ENCODE peak calls at places on chromosome 6, in five cellular contexts. V is ovary; Z is CD8-positive, alpha-beta T cell; Y is cardiac muscle cell; I is bronchial epithelial cell. S is an unnamed sample.

GRCh38 chr6:38033442-38033982 is 214.0 kb downstream of the ZFAND3 start:
- DNase-seq in V (no peak), Z (no peak), Y (no peak), I (no peak), S (no peak)

GRCh38 chr6:97049254-97050004 is 124.9 kb downstream of the KLHL32 start:
- DNase-seq in V (no peak), Z (no peak), Y (no peak), I (peak), S (no peak)

GRCh38 chr6:45626087-45626891 is 248.6 kb upstream of the SUPT3H start:
- DNase-seq in V (no peak), Z (no peak), Y (no peak), I (peak), S (no peak)

GRCh38 chr6:26474439-26474881 is 16.7 kb downstream of the BTN2A1 start:
- DNase-seq in V (no peak), Z (peak), Y (no peak), I (no peak), S (no peak)

GRCh38 chr6:160992323-160993314 is 1.1 kb downstream of the MAP3K4 start:
- DNase-seq in V (no peak), Z (peak), Y (peak), I (peak), S (no peak)

GRCh38 chr6:87183687-87184086 is 28.3 kb downstream of the ZNF292 start:
- DNase-seq in V (no peak), Z (no peak), Y (no peak), I (peak), S (no peak)

GRCh38 chr6:27786048-27786447 is 126.1 kb downstream of the OR2B2 start:
- DNase-seq in V (no peak), Z (no peak), Y (no peak), I (no peak), S (no peak)

GRCh38 chr6:16286151-16286522 is 47.8 kb downstream of the GMPR start:
- DNase-seq in V (no peak), Z (peak), Y (peak), I (no peak), S (no peak)

GRCh38 chr6:53544500-53545308 is at the start of gene GCLC:
- DNase-seq in V (peak), Z (peak), Y (peak), I (peak), S (peak)

GRCh38 chr6:3358413-3359090 is 98.3 kb downstream of the SLC22A23 start:
- DNase-seq in V (no peak), Z (no peak), Y (no peak), I (no peak), S (no peak)

GRCh38 chr6:799769-800168 is 106.8 kb upstream of the EXOC2 start:
- DNase-seq in V (no peak), Z (no peak), Y (no peak), I (no peak), S (no peak)

GRCh38 chr6:166143011-166143410 is 24.6 kb downstream of the TBXT start:
- DNase-seq in V (no peak), Z (no peak), Y (no peak), I (no peak), S (no peak)

GRCh38 chr6:120965814-120966213 is 368.5 kb downstream of the TBC1D32 start:
- DNase-seq in V (no peak), Z (no peak), Y (no peak), I (peak), S (no peak)

GRCh38 chr6:67361264-67361663 is 1273.8 kb upstream of the ADGRB3 start:
- DNase-seq in V (no peak), Z (no peak), Y (no peak), I (no peak), S (no peak)

GRCh38 chr6:34852406-34853085 is 35.3 kb downstream of the TAF11 start:
- DNase-seq in V (no peak), Z (no peak), Y (no peak), I (no peak), S (no peak)

GRCh38 chr6:15444081-15444731 is 198.3 kb downstream of the JARID2 start:
- DNase-seq in V (peak), Z (no peak), Y (no peak), I (no peak), S (no peak)

GRCh38 chr6:120211955-120212792 is 862.6 kb upstream of the MAN1A1 start:
- DNase-seq in V (no peak), Z (no peak), Y (no peak), I (peak), S (no peak)

GRCh38 chr6:33672808-33673207 is 38.7 kb downstream of the UQCC2 start:
- DNase-seq in V (peak), Z (no peak), Y (no peak), I (peak), S (no peak)

DNA sequence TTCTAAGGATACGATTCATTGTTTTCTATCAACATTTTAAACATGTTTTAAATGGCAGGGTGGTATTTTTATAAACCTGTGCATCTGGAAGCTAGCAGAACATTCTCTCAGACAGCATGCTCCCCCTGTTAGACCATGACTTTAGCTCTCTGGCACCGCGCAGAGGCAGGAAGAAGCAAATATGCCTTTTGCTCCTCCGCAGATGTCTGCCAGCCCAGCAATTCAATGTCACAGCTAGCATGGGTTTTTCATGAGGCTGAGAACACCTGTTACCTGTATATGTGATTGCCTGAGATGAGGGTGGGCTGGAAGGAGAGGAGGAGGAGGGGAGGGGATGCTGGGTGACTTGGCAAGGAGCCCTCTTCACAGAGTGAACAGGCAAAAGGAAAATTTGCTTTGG is 6.7 kb downstream of the MTCH1 start:
- DNase-seq in V (peak), Z (peak), Y (peak), I (peak), S (no peak)
- TF ChIP-seq CTCF in V (peak), Z (peak), Y (peak), I (peak), S (no peak)

GRCh38 chr6:2103644-2104523 is 141.5 kb downstream of the GMDS start:
- DNase-seq in V (no peak), Z (no peak), Y (peak), I (peak), S (no peak)

GRCh38 chr6:2102966-2103365 is 142.4 kb downstream of the GMDS start:
- DNase-seq in V (no peak), Z (no peak), Y (no peak), I (no peak), S (no peak)

GRCh38 chr6:2102316-2102883 is 143.0 kb downstream of the GMDS start:
- DNase-seq in V (no peak), Z (no peak), Y (no peak), I (no peak), S (no peak)

GRCh38 chr6:2101213-2101612 is 144.2 kb downstream of the GMDS start:
- DNase-seq in V (no peak), Z (no peak), Y (no peak), I (no peak), S (no peak)

GRCh38 chr6:2104524-2104880 is 140.9 kb downstream of the GMDS start:
- DNase-seq in V (no peak), Z (no peak), Y (no peak), I (no peak), S (no peak)
- TF ChIP-seq CTCF in V (no peak), Z (no peak), Y (no peak), I (no peak), S (peak)

GRCh38 chr6:133551436-133551835 is 310.3 kb downstream of the EYA4 start:
- DNase-seq in V (no peak), Z (no peak), Y (no peak), I (no peak), S (no peak)
- TF ChIP-seq CTCF in V (no peak), Z (no peak), Y (no peak), I (no peak), S (no peak)

GRCh38 chr6:157961829-157962228 is 19.8 kb upstream of the SYNJ2 start:
- DNase-seq in V (no peak), Z (no peak), Y (no peak), I (no peak), S (no peak)

GRCh38 chr6:157965387-157965786 is 16.3 kb upstream of the SYNJ2 start:
- DNase-seq in V (no peak), Z (no peak), Y (no peak), I (no peak), S (no peak)

GRCh38 chr6:157964139-157964538 is 17.5 kb upstream of the SYNJ2 start:
- DNase-seq in V (no peak), Z (no peak), Y (no peak), I (peak), S (no peak)

GRCh38 chr6:157961116-157961515 is 20.5 kb upstream of the SYNJ2 start:
- DNase-seq in V (no peak), Z (no peak), Y (no peak), I (peak), S (no peak)

GRCh38 chr6:157962601-157963084 is 19.0 kb upstream of the SYNJ2 start:
- DNase-seq in V (no peak), Z (no peak), Y (no peak), I (peak), S (no peak)
- TF ChIP-seq CTCF in V (no peak), Z (no peak), Y (no peak), I (no peak), S (no peak)

GRCh38 chr6:44062105-44062770 is 65.0 kb downstream of the MRPL14 start:
- DNase-seq in V (no peak), Z (no peak), Y (no peak), I (peak), S (no peak)

GRCh38 chr6:44063561-44064059 is 63.6 kb downstream of the MRPL14 start:
- DNase-seq in V (no peak), Z (no peak), Y (no peak), I (no peak), S (no peak)

GRCh38 chr6:44064089-44064947 is 62.9 kb downstream of the MRPL14 start:
- DNase-seq in V (no peak), Z (no peak), Y (no peak), I (peak), S (no peak)

GRCh38 chr6:44061375-44062104 is 65.7 kb downstream of the MRPL14 start:
- DNase-seq in V (no peak), Z (no peak), Y (no peak), I (peak), S (no peak)

GRCh38 chr6:44062771-44063560 is 64.3 kb downstream of the MRPL14 start:
- DNase-seq in V (peak), Z (peak), Y (no peak), I (no peak), S (no peak)
- TF ChIP-seq CTCF in V (no peak), Z (no peak), Y (peak), I (peak), S (peak)

DNA sequence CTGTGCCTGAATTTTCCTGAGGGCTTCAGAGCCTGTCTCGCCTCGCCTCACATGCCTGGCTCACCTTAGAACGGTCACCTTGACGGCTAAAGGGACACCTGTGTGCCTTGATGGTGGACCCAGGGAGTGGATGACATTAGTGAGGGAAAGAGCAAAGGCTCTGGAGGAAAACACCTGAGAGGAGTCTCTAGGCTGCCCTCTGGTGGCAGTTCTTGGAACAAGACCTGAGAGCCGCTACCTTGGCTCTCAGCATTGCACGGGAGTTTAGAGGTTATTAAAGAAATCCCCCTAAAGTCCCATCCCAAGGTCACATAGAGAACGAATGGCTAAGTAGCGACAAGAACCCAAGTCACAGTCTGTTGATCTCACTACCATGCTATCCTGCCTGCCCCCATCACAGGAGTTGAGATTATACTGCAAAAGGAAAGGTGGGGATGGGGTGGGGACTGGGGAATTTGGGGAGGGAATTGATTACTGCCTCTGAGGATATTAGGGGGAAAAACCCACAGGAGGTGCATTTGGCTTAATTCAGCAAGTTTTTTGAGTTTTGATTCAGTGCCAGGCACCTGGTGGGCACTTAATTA is 7.9 kb upstream of the CDSN start:
- DNase-seq in V (peak), Z (peak), Y (peak), I (peak), S (peak)
- TF ChIP-seq CTCF in V (peak), Z (peak), Y (peak), I (peak), S (peak)

DNA sequence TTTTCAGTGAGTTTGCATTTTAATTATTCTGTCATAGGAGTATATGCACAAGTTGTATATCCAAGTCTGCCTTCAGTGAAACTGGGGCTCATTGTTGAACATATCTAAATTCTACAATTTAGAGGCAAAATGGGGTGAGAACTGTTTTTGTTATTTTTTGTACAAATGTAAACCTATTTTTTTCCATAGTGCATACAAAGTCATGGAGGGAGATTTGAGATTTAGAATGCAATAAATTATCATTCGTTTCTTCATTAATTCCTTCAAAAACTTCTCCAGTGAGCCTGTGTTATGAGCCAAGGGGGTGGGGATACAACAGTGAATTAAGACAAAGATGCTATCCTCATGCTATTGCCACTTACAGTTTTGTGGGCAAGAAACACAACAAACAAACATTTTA is 29.8 kb upstream of the RHAG start:
- DNase-seq in V (no peak), Z (no peak), Y (no peak), I (no peak), S (no peak)
- TF ChIP-seq CTCF in V (no peak), Z (no peak), Y (no peak), I (no peak), S (no peak)

GRCh38 chr6:28985396-28986164 is 19.5 kb downstream of the ZNF311 start:
- DNase-seq in V (peak), Z (no peak), Y (peak), I (peak), S (peak)

GRCh38 chr6:28983838-28984237 is 21.3 kb downstream of the ZNF311 start:
- DNase-seq in V (no peak), Z (no peak), Y (no peak), I (no peak), S (no peak)

DNA sequence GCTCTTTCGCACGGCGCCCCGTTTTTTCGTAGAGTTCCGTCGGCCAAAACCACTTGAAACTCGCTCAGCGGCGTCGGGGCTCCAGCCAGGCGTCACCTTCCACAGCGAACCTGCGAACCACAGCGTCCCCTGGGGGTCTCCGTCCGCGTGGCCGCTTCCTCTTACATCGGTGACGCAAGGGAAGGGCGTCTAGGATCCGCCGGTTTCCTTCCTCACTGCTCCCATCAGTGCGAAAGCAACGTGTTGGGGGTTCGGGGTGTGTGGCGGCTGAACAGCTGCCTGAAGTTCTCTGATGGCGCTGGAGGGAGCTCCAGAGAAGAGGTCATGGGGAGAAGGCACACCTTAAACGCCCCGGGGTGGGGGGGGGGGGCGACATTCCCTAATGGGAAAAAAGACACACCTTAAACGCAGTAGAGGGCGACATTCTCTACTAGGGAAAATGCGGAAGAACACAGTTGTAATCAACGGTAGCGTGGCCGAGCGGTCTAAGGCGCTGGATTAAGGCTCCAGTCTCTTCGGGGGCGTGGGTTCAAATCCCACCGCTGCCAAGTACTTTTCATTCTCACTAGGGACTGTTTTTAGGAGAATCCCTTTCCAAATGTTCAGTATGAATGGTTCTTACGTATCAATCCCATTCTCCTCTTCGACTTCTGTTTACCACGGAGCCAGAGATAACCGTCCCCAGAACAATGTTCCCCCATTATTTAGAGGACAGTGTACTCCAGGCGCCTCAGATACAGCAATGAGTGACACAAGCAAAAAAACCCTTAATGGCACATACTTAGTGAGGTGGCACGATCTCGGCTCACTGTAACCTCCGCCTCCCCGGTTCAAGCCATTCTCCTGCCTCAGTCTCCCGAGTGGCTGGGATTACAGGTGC is 16.3 kb downstream of the ZNF311 start:
- DNase-seq in V (peak), Z (peak), Y (peak), I (peak), S (peak)
- TF ChIP-seq CTCF in V (no peak), Z (peak), Y (peak), I (peak), S (peak)

S was measured in mesothelial cell of epicardium.